ENCODE peak calls at places on chromosomes 5 and 9, in six cellular contexts. One of them, this sample, is unnamed.
A peak's percentile ranks its signal among the peaks of the same experiment; 100 is the strongest.

GRCh38 chr5:176608937-176609723 is 826 bp downstream of the GPRIN1 start:
- DNase-seq in RWPE1: no peak
- DNase-seq in choroid plexus epithelial cell: no peak
- DNase-seq in cardiac muscle cell: no peak
- DNase-seq in HFFc6: no peak
- DNase-seq in neuronal stem cell: no peak
- DNase-seq in this sample: no peak

GRCh38 chr9:5389109-5389732 is 48.5 kb downstream of the PLGRKT start:
- DNase-seq in choroid plexus epithelial cell: peak; percentile 97
- DNase-seq in HFFc6: peak; percentile 74
- DNase-seq in cardiac muscle cell: no peak
- DNase-seq in RWPE1: peak; percentile 1
- DNase-seq in neuronal stem cell: no peak
- DNase-seq in this sample: peak; percentile 37

GRCh38 chr9:22098636-22099332 is 89.7 kb upstream of the CDKN2B start:
- DNase-seq in RWPE1: no peak
- DNase-seq in HFFc6: no peak
- DNase-seq in choroid plexus epithelial cell: peak; percentile 72
- DNase-seq in neuronal stem cell: no peak
- DNase-seq in cardiac muscle cell: no peak
- DNase-seq in this sample: no peak

GRCh38 chr5:60810438-60811085 is 33.5 kb downstream of the ELOVL7 start:
- DNase-seq in choroid plexus epithelial cell: peak; percentile 48
- DNase-seq in HFFc6: no peak
- DNase-seq in cardiac muscle cell: no peak
- DNase-seq in neuronal stem cell: no peak
- DNase-seq in RWPE1: peak; percentile 76
- DNase-seq in this sample: no peak

GRCh38 chr9:110257097-110257955 is 1.0 kb upstream of the TXN start:
- DNase-seq in neuronal stem cell: no peak
- DNase-seq in RWPE1: no peak
- DNase-seq in choroid plexus epithelial cell: peak; percentile 38
- DNase-seq in HFFc6: no peak
- DNase-seq in cardiac muscle cell: peak; percentile 92
- DNase-seq in this sample: no peak

GRCh38 chr9:16668906-16669305 is 201.6 kb downstream of the BNC2 start:
- DNase-seq in choroid plexus epithelial cell: peak; percentile 35
- DNase-seq in HFFc6: no peak
- DNase-seq in cardiac muscle cell: no peak
- DNase-seq in neuronal stem cell: no peak
- DNase-seq in RWPE1: no peak
- DNase-seq in this sample: no peak

GRCh38 chr5:18465833-18466681 is 831.8 kb downstream of the TAF11L14 start:
- DNase-seq in HFFc6: peak; percentile 32
- DNase-seq in RWPE1: peak; percentile 36
- DNase-seq in neuronal stem cell: peak; percentile 80
- DNase-seq in cardiac muscle cell: peak; percentile 63
- DNase-seq in choroid plexus epithelial cell: peak; percentile 62
- DNase-seq in this sample: no peak

GRCh38 chr9:123550797-123551196 is 194.8 kb downstream of the CRB2 start:
- DNase-seq in neuronal stem cell: peak; percentile 79
- DNase-seq in cardiac muscle cell: peak; percentile 63
- DNase-seq in HFFc6: no peak
- DNase-seq in choroid plexus epithelial cell: no peak
- DNase-seq in RWPE1: no peak
- DNase-seq in this sample: no peak

GRCh38 chr5:83711982-83712601 is 8.6 kb downstream of the HAPLN1 start:
- DNase-seq in choroid plexus epithelial cell: peak; percentile 70
- DNase-seq in cardiac muscle cell: peak; percentile 73
- DNase-seq in RWPE1: peak; percentile 49
- DNase-seq in neuronal stem cell: peak; percentile 40
- DNase-seq in HFFc6: peak; percentile 28
- DNase-seq in this sample: no peak

GRCh38 chr9:98010450-98010849 is 27.3 kb downstream of the ANP32B start:
- DNase-seq in choroid plexus epithelial cell: peak; percentile 88
- DNase-seq in RWPE1: peak; percentile 56
- DNase-seq in neuronal stem cell: no peak
- DNase-seq in HFFc6: peak; percentile 39
- DNase-seq in cardiac muscle cell: no peak
- DNase-seq in this sample: no peak

GRCh38 chr9:81724242-81724889 is 35.0 kb upstream of the TLE1 start:
- DNase-seq in cardiac muscle cell: no peak
- DNase-seq in RWPE1: no peak
- DNase-seq in choroid plexus epithelial cell: peak; percentile 64
- DNase-seq in neuronal stem cell: no peak
- DNase-seq in HFFc6: no peak
- DNase-seq in this sample: no peak